ENCODE peak calls at places on chromosomes 1 and 21, in four cellular contexts. K, X, R and I are unnamed samples.

GRCh38 chr1:110570307-110570706 is 35.9 kb downstream of the KCNA2 start:
- DNase-seq in K (no peak), X (no peak), R (no peak), I (no peak)

GRCh38 chr1:179995576-179995975 is 41.0 kb downstream of the CEP350 start:
- DNase-seq in K (peak), X (peak), R (no peak), I (no peak)

GRCh38 chr1:224317383-224318045 is 12.5 kb downstream of the NVL start:
- DNase-seq in K (no peak), X (no peak), R (no peak), I (no peak)

GRCh38 chr1:234186037-234186688 is 187.1 kb upstream of the COA6 start:
- DNase-seq in K (peak), X (no peak), R (no peak), I (peak)

GRCh38 chr1:55155522-55155921 is 59.6 kb downstream of the USP24 start:
- DNase-seq in K (no peak), X (peak), R (peak), I (no peak)

GRCh38 chr1:91883470-91883869 is 2.5 kb downstream of the TGFBR3 start:
- DNase-seq in K (no peak), X (peak), R (no peak), I (peak)

GRCh38 chr1:31865728-31866449 is 50.1 kb upstream of the SPOCD1 start:
- DNase-seq in K (no peak), X (no peak), R (no peak), I (no peak)

GRCh38 chr21:42003051-42003461 is 7.1 kb downstream of the ZBTB21 start:
- DNase-seq in K (no peak), X (no peak), R (no peak), I (no peak)

GRCh38 chr1:229158317-229159294 is 112.3 kb upstream of the RAB4A start:
- DNase-seq in K (no peak), X (no peak), R (no peak), I (no peak)

GRCh38 chr1:232574077-232574476 is 55.9 kb downstream of the SIPA1L2 start:
- DNase-seq in K (no peak), X (no peak), R (no peak), I (no peak)

GRCh38 chr1:42295816-42296215 is 39.2 kb downstream of the FOXJ3 start:
- DNase-seq in K (no peak), X (no peak), R (no peak), I (no peak)

GRCh38 chr1:65425697-65426096 is 5.2 kb downstream of the LEPR start:
- DNase-seq in K (peak), X (peak), R (no peak), I (peak)

GRCh38 chr1:245074232-245074747 is 80.5 kb upstream of the KIF26B start:
- DNase-seq in K (no peak), X (no peak), R (no peak), I (peak)

GRCh38 chr1:15687446-15687845 is 3.3 kb downstream of the PLEKHM2 start:
- DNase-seq in K (no peak), X (no peak), R (no peak), I (no peak)

GRCh38 chr1:155254714-155255242 is 505 bp downstream of the ENTREP3 start:
- DNase-seq in K (no peak), X (peak), R (no peak), I (peak)

GRCh38 chr1:171850951-171851350 is 9.7 kb downstream of the DNM3 start:
- DNase-seq in K (no peak), X (no peak), R (no peak), I (no peak)

GRCh38 chr1:217892750-217893149 is 261.6 kb downstream of the SPATA17 start:
- DNase-seq in K (no peak), X (no peak), R (no peak), I (peak)

GRCh38 chr1:31505884-31506497 is 70.3 kb upstream of the TINAGL1 start:
- DNase-seq in K (peak), X (peak), R (no peak), I (peak)

GRCh38 chr1:156118175-156118868 is 3.8 kb downstream of the LMNA start:
- DNase-seq in K (no peak), X (no peak), R (peak), I (no peak)

GRCh38 chr1:209884665-209885117 is 53.3 kb upstream of the SYT14 start:
- DNase-seq in K (peak), X (peak), R (no peak), I (peak)

GRCh38 chr1:26126321-26127084 is 14.9 kb downstream of the PDIK1L start:
- DNase-seq in K (no peak), X (peak), R (no peak), I (peak)

GRCh38 chr1:110050602-110051261 is 16.3 kb downstream of the STRIP1 start:
- DNase-seq in K (no peak), X (no peak), R (no peak), I (no peak)

GRCh38 chr21:35106246-35106835 is 57.2 kb upstream of the RUNX1 start:
- DNase-seq in K (no peak), X (peak), R (no peak), I (no peak)

GRCh38 chr1:181317261-181317924 is 165.9 kb upstream of the CACNA1E start:
- DNase-seq in K (no peak), X (no peak), R (no peak), I (no peak)

GRCh38 chr21:45254557-45254930 is 33.2 kb downstream of the POFUT2 start:
- DNase-seq in K (no peak), X (no peak), R (no peak), I (no peak)

GRCh38 chr1:156578006-156578405 is 1.5 kb upstream of the TTC24 start:
- DNase-seq in K (no peak), X (no peak), R (no peak), I (no peak)

GRCh38 chr1:173393655-173393993 is 83.5 kb upstream of the PRDX6 start:
- DNase-seq in K (no peak), X (peak), R (no peak), I (peak)

GRCh38 chr1:93907718-93908117 is 1.5 kb downstream of the GCLM start:
- DNase-seq in K (peak), X (peak), R (peak), I (peak)

GRCh38 chr1:41891403-41891896 is 27.3 kb downstream of the HIVEP3 start:
- DNase-seq in K (no peak), X (peak), R (no peak), I (no peak)

GRCh38 chr1:150164769-150165168 is 15.1 kb downstream of the PLEKHO1 start:
- DNase-seq in K (peak), X (no peak), R (no peak), I (peak)

GRCh38 chr1:70427976-70428375 is 16.9 kb downstream of the CTH start:
- DNase-seq in K (no peak), X (no peak), R (no peak), I (peak)

GRCh38 chr1:15992582-15993500 is 11.2 kb upstream of the SRARP start:
- DNase-seq in K (no peak), X (no peak), R (no peak), I (no peak)

GRCh38 chr1:1356796-1357401 is 1.5 kb downstream of the MXRA8 start:
- DNase-seq in K (no peak), X (no peak), R (no peak), I (no peak)

GRCh38 chr1:12196641-12197482 is 30.1 kb downstream of the TNFRSF1B start:
- DNase-seq in K (no peak), X (no peak), R (peak), I (no peak)

DNA sequence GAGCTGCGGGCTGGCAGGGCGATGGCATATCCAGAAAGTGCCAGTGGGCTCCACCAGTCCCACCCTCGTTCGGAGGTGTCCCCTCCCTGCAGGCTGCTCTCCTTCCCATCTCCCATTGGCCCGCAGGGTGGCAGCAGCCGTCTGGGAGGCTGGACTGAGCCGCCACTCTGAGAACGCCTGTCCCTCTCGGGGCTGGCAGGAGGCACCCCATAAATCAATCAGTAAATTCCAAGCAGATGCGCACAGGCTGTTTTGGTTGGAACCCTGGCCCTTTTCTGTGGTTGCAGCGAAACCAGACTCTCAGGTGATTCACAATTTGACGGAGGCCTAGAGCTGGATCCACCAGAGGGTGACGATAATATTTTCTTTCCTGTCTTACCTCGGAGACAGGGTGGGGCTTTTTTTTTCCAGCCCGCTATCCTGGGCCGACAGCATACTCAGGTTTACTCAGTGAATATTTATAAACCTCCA is 99.7 kb downstream of the GLIS1 start:
- DNase-seq in K (peak), X (no peak), R (no peak), I (peak)
- TF ChIP-seq CTCF in K (no peak), X (no peak), R (no peak), I (no peak)

GRCh38 chr1:207174913-207175312 is 70.9 kb downstream of the C4BPA start:
- DNase-seq in K (no peak), X (no peak), R (no peak), I (no peak)

GRCh38 chr1:207173396-207173795 is 69.4 kb downstream of the C4BPA start:
- DNase-seq in K (no peak), X (no peak), R (no peak), I (no peak)

GRCh38 chr1:207172885-207173284 is 68.9 kb downstream of the C4BPA start:
- DNase-seq in K (no peak), X (no peak), R (no peak), I (no peak)

GRCh38 chr1:207172321-207172720 is 68.3 kb downstream of the C4BPA start:
- DNase-seq in K (no peak), X (no peak), R (no peak), I (no peak)
- H3K4me3 ChIP-seq in K (no peak), X (no peak), R (no peak), I (no peak)

DNA sequence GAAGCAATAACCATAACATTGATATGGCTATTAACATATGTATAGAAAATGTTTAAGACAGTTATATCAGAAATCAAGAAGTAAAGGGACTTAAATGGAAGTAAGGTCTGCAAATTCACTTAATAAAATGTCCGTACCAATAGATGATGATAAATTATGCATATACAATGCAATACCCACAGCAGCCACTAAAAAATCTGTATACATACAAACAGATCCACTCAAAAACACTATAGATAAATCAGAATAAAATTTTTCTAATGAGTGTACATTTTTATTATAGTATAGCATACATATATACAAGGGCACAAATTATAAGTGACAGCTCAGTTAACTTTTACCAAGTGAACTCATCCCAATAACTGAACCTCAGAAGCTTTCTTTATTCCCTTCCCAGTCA is 6.0 kb downstream of the LORICRIN start:
- DNase-seq in K (no peak), X (no peak), R (no peak), I (no peak)
- TF ChIP-seq CTCF in K (no peak), X (no peak), R (no peak), I (no peak)

GRCh38 chr1:214609692-214610091 is 6.7 kb downstream of the CENPF start:
- DNase-seq in K (no peak), X (no peak), R (no peak), I (no peak)

GRCh38 chr1:214602764-214603657 is at the start of gene CENPF:
- DNase-seq in K (peak), X (peak), R (peak), I (peak)

GRCh38 chr1:214604543-214604942 is 1.5 kb downstream of the CENPF start:
- DNase-seq in K (no peak), X (no peak), R (no peak), I (no peak)

GRCh38 chr1:214603819-214604252 is 841 bp downstream of the CENPF start:
- DNase-seq in K (no peak), X (no peak), R (no peak), I (no peak)
- H3K4me3 ChIP-seq in K (peak), X (peak), R (peak), I (peak)

GRCh38 chr1:6399294-6399693 is 5.7 kb upstream of the ACOT7 start:
- DNase-seq in K (no peak), X (no peak), R (no peak), I (no peak)

GRCh38 chr1:6392880-6393399 is 627 bp downstream of the ACOT7 start:
- DNase-seq in K (no peak), X (no peak), R (no peak), I (no peak)

GRCh38 chr1:6397844-6398243 is 4.3 kb upstream of the ACOT7 start:
- DNase-seq in K (no peak), X (no peak), R (no peak), I (no peak)

GRCh38 chr1:6393400-6394187 is at the start of gene ACOT7:
- DNase-seq in K (peak), X (peak), R (peak), I (peak)

DNA sequence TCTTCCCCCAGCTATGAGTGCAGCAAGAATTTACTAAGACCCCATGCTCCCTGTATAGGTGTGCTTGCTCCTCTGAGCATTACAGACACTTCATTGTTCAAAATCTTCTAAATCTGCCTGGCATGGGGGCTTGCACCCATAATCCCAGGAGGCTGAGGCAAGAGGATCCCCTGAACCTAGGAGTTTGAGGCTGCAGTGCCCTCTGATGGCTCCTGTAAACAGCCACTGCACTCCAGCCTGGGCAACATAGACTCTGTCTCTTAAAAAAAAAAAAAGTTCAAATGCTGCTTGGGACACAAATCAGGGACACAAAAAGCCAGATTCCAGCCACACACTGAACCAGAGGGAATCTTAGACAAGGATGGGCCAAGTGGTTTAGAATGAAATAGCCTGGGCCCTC is 3.4 kb upstream of the ACOT7 start:
- DNase-seq in K (no peak), X (no peak), R (no peak), I (no peak)
- TF ChIP-seq CTCF in K (peak), X (peak), R (no peak), I (no peak)